ENCODE peak calls at places on chromosome 9, in four cellular contexts. D is SK-N-SH, B is HCT116, O is K562. E is an unnamed sample.

GRCh38 chr9:112334319-112334828 is 955 bp upstream of the PTBP3 start:
- DNase-seq in D (no peak), B (no peak), O (no peak), E (peak; percentile 35)

GRCh38 chr9:438066-438465 is 223.4 kb downstream of the DOCK8 start:
- DNase-seq in D (no peak), B (no peak), O (no peak), E (no peak)

GRCh38 chr9:95901506-95901905 is 26.0 kb downstream of the ERCC6L2 start:
- DNase-seq in D (no peak), B (no peak), O (no peak), E (no peak)

GRCh38 chr9:113573959-113574352 is 110.4 kb downstream of the RGS3 start:
- DNase-seq in D (no peak), B (no peak), O (no peak), E (no peak)

GRCh38 chr9:100086097-100086496 is 12.7 kb downstream of the ERP44 start:
- DNase-seq in D (no peak), B (no peak), O (no peak), E (no peak)

GRCh38 chr9:89745601-89746376 is 141.0 kb downstream of the GADD45G start:
- DNase-seq in D (peak; percentile 59), B (no peak), O (no peak), E (no peak)

GRCh38 chr9:89522261-89522978 is 24.5 kb upstream of the SEMA4D start:
- DNase-seq in D (no peak), B (no peak), O (no peak), E (no peak)

GRCh38 chr9:21936161-21936560 is 58.0 kb downstream of the CDKN2A start:
- DNase-seq in D (no peak), B (no peak), O (no peak), E (no peak)

GRCh38 chr9:33116855-33117254 is 40.4 kb upstream of the SMU1 start:
- DNase-seq in D (no peak), B (no peak), O (no peak), E (no peak)

GRCh38 chr9:134024393-134024792 is 888 bp upstream of the BRD3OS start:
- DNase-seq in D (peak; percentile 19), B (no peak), O (no peak), E (no peak)
- TF ChIP-seq ELF1 in D (no peak), B (no peak), O (peak; percentile 15), E (no peak)

GRCh38 chr9:117101003-117101402 is 313.9 kb downstream of the ASTN2 start:
- DNase-seq in D (no peak), B (no peak), O (no peak), E (no peak)
- TF ChIP-seq ELF1 in D (no peak), B (no peak), O (no peak), E (no peak)

DNA sequence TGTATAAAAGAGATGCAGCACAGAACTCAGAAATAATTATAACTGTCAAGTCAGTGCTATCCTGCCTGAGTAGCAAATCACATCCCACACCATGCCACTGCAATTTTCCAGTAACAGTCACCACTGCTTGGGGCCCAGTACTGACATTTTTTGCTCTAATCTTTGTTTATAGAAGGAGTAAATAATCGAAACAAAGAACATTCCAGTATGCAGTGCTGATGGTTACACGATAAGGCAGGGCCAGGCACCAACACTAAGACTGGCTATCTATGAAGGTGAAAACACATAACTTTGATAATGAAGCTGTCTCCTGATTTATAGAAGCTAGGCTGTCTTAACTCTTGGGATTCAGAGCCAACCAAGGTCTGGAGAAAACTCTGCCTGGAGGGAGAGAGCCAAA is 365.3 kb downstream of the BNC2 start:
- DNase-seq in D (no peak), B (no peak), O (no peak), E (no peak)
- TF ChIP-seq ELF1 in D (no peak), B (no peak), O (no peak), E (no peak)

GRCh38 chr9:91047993-91048607 is 246.5 kb downstream of the SYK start:
- DNase-seq in D (no peak), B (no peak), O (no peak), E (no peak)
- TF ChIP-seq ELF1 in D (no peak), B (no peak), O (no peak), E (no peak)

GRCh38 chr9:130823435-130823834 is 11.6 kb upstream of the ABL1 start:
- DNase-seq in D (no peak), B (no peak), O (peak; percentile 66), E (no peak)

GRCh38 chr9:130824079-130824478 is 11.0 kb upstream of the ABL1 start:
- DNase-seq in D (no peak), B (no peak), O (no peak), E (no peak)

GRCh38 chr9:130825809-130826208 is 9.2 kb upstream of the ABL1 start:
- DNase-seq in D (no peak), B (no peak), O (no peak), E (no peak)

GRCh38 chr9:130824616-130825015 is 10.4 kb upstream of the ABL1 start:
- DNase-seq in D (no peak), B (no peak), O (no peak), E (no peak)

GRCh38 chr9:130825051-130825651 is 9.9 kb upstream of the ABL1 start:
- DNase-seq in D (peak; percentile 42), B (no peak), O (peak; percentile 80), E (no peak)
- TF ChIP-seq ELF1 in D (no peak), B (no peak), O (no peak), E (no peak)

GRCh38 chr9:110635589-110635988 is 33.0 kb upstream of the MUSK start:
- DNase-seq in D (no peak), B (no peak), O (no peak), E (no peak)
- TF ChIP-seq ELF1 in D (no peak), B (no peak), O (no peak), E (no peak)

GRCh38 chr9:126861707-126862460 is 1.4 kb downstream of the ZBTB34 start:
- DNase-seq in D (no peak), B (no peak), O (peak; percentile 25), E (no peak)

GRCh38 chr9:126860077-126860756 is at the start of gene ZBTB34:
- DNase-seq in D (peak; percentile 96), B (peak; percentile 6), O (peak; percentile 88), E (peak; percentile 35)

GRCh38 chr9:126862461-126862830 is 2.0 kb downstream of the ZBTB34 start:
- DNase-seq in D (no peak), B (no peak), O (no peak), E (no peak)

GRCh38 chr9:126859111-126859510 is 1.3 kb upstream of the ZBTB34 start:
- DNase-seq in D (no peak), B (no peak), O (no peak), E (no peak)

GRCh38 chr9:126860757-126861466 is 473 bp downstream of the ZBTB34 start:
- DNase-seq in D (peak; percentile 84), B (no peak), O (no peak), E (no peak)
- TF ChIP-seq ELF1 in D (no peak), B (no peak), O (no peak), E (no peak)

DNA sequence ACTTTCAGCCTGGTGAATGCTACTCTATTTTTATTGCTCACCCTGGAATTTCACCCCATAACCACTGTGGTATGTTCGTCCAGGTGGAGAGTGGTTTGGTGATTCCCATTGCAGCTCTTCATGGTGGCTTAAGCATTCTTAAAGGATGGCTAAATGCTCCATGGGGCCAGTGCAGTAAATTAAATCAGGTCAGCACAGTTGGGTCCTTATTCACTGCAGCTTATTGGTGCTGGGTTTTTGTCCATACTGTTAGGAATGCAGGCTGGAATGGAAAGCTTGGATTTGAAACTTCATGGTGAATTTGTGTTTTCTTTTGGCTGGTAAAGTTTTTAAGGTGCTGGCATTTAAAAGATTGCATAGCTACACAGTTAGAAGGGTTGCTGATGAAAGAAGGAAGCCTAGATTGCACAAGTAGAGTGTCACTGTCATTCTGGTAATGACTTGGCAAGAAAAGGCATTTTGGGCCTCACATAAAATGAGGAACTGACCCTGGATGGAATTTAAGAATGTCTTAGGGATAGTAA is 39.4 kb downstream of the TLE4 start:
- DNase-seq in D (no peak), B (no peak), O (no peak), E (no peak)
- TF ChIP-seq ELF1 in D (no peak), B (no peak), O (no peak), E (no peak)

GRCh38 chr9:6877671-6878161 is 119.9 kb downstream of the KDM4C start:
- DNase-seq in D (no peak), B (no peak), O (no peak), E (peak; percentile 91)
- TF ChIP-seq ELF1 in D (no peak), B (no peak), O (no peak), E (no peak)